ENCODE peak calls at places on chromosomes 5 and 9, in ten cellular contexts. T is HS-27A; Y is T-helper 1 cell; M is activated naive CD8-positive, alpha-beta T cell treated with anti-CD3 and anti-CD28 coated beads for 36 hours; J is upper lobe of right lung; R is GM19239; G is PC-9; V is neuronal stem cell; A is heart right ventricle; C is C1 segment of cervical spinal cord. H is an unnamed sample.

GRCh38 chr5:3126639-3127038 is 375.2 kb upstream of the IRX2 start:
- DNase-seq in T (no peak), Y (no peak), M (no peak), J (no peak), R (no peak), G (no peak), V (no peak), A (no peak), C (no peak), H (no peak)

GRCh38 chr5:148524721-148525120 is 129.6 kb downstream of the HTR4 start:
- DNase-seq in T (no peak), Y (no peak), M (no peak), J (no peak), R (no peak), G (no peak), V (no peak), A (no peak), C (no peak), H (no peak)

GRCh38 chr5:177996660-177997318 is 747 bp upstream of the PROP1 start:
- DNase-seq in T (no peak), Y (no peak), M (no peak), J (no peak), R (no peak), G (no peak), V (no peak), A (no peak), C (no peak), H (no peak)

GRCh38 chr9:137504432-137504777 is 45.3 kb upstream of the NSMF start:
- DNase-seq in T (no peak), Y (no peak), M (no peak), J (no peak), R (no peak), G (no peak), V (no peak), A (no peak), C (no peak), H (no peak)

GRCh38 chr5:77210091-77211012 is at the start of gene PDE8B:
- DNase-seq in T (no peak), Y (no peak), M (peak; percentile 15), J (peak; percentile 64), R (no peak), G (no peak), V (no peak), A (no peak), C (no peak), H (no peak)

GRCh38 chr5:78610163-78610583 is 38.4 kb downstream of the LHFPL2 start:
- DNase-seq in T (peak; percentile 46), Y (no peak), M (no peak), J (no peak), R (no peak), G (no peak), V (no peak), A (peak; percentile 53), C (no peak), H (no peak)

GRCh38 chr5:127386557-127386956 is 96.0 kb downstream of the MEGF10 start:
- DNase-seq in T (no peak), Y (no peak), M (no peak), J (no peak), R (no peak), G (no peak), V (no peak), A (no peak), C (no peak), H (no peak)

GRCh38 chr9:2570615-2571479 is 50.7 kb upstream of the VLDLR start:
- DNase-seq in T (peak; percentile 58), Y (no peak), M (peak; percentile 21), J (peak; percentile 85), R (no peak), G (peak; percentile 90), V (no peak), A (peak; percentile 95), C (no peak), H (no peak)

GRCh38 chr5:78002690-78003089 is 226.6 kb upstream of the TBCA start:
- DNase-seq in T (no peak), Y (no peak), M (no peak), J (no peak), R (no peak), G (no peak), V (no peak), A (peak; percentile 13), C (no peak), H (no peak)

GRCh38 chr9:72193478-72193881 is 44.2 kb downstream of the GDA start:
- DNase-seq in T (no peak), Y (no peak), M (no peak), J (no peak), R (no peak), G (peak; percentile 10), V (no peak), A (no peak), C (no peak), H (no peak)

GRCh38 chr5:95907067-95907705 is 54.5 kb downstream of the ELL2 start:
- DNase-seq in T (no peak), Y (no peak), M (no peak), J (no peak), R (no peak), G (no peak), V (no peak), A (no peak), C (no peak), H (no peak)

GRCh38 chr5:56480305-56481146 is 247.4 kb upstream of the ANKRD55 start:
- DNase-seq in T (no peak), Y (no peak), M (no peak), J (peak; percentile 72), R (peak; percentile 50), G (peak; percentile 37), V (peak; percentile 61), A (peak; percentile 83), C (peak; percentile 69), H (no peak)

GRCh38 chr5:88690619-88691560 is 192.1 kb downstream of the MEF2C start:
- DNase-seq in T (no peak), Y (peak; percentile 23), M (peak; percentile 69), J (peak; percentile 80), R (peak; percentile 62), G (peak; percentile 62), V (no peak), A (peak; percentile 68), C (no peak), H (no peak)

GRCh38 chr5:127236254-127236653 is 54.3 kb upstream of the MEGF10 start:
- DNase-seq in T (no peak), Y (no peak), M (no peak), J (no peak), R (no peak), G (no peak), V (no peak), A (no peak), C (no peak), H (no peak)

GRCh38 chr9:84738353-84738752 is 68.8 kb downstream of the NTRK2 start:
- DNase-seq in T (no peak), Y (no peak), M (no peak), J (no peak), R (no peak), G (no peak), V (no peak), A (no peak), C (no peak), H (no peak)

GRCh38 chr5:126920291-126920690 is 110.1 kb downstream of the MARCHF3 start:
- DNase-seq in T (no peak), Y (no peak), M (no peak), J (no peak), R (no peak), G (no peak), V (no peak), A (peak; percentile 62), C (no peak), H (no peak)

GRCh38 chr5:78549043-78549442 is 99.5 kb downstream of the LHFPL2 start:
- DNase-seq in T (no peak), Y (no peak), M (no peak), J (no peak), R (no peak), G (no peak), V (no peak), A (no peak), C (no peak), H (no peak)

GRCh38 chr9:18718393-18718792 is 244.4 kb downstream of the ADAMTSL1 start:
- DNase-seq in T (no peak), Y (no peak), M (no peak), J (no peak), R (no peak), G (no peak), V (no peak), A (no peak), C (no peak), H (no peak)

GRCh38 chr9:124078641-124079040 is 67.1 kb downstream of the LHX2 start:
- DNase-seq in T (peak; percentile 48), Y (no peak), M (no peak), J (peak; percentile 5), R (no peak), G (peak; percentile 35), V (no peak), A (no peak), C (no peak), H (no peak)

GRCh38 chr5:148179234-148179824 is 11.0 kb downstream of the SPINK14 start:
- DNase-seq in T (peak; percentile 11), Y (no peak), M (no peak), J (no peak), R (no peak), G (peak; percentile 6), V (peak; percentile 26), A (peak; percentile 8), C (no peak), H (peak; percentile 16)

GRCh38 chr9:97511762-97512429 is 10.4 kb downstream of the TMOD1 start:
- DNase-seq in T (no peak), Y (no peak), M (no peak), J (no peak), R (no peak), G (peak; percentile 45), V (no peak), A (no peak), C (no peak), H (no peak)

GRCh38 chr9:100602302-100602930 is 24.5 kb downstream of the CAVIN4 start:
- DNase-seq in T (no peak), Y (no peak), M (no peak), J (no peak), R (no peak), G (peak; percentile 51), V (peak; percentile 59), A (no peak), C (no peak), H (peak; percentile 76)

GRCh38 chr9:135282001-135282731 is 194.7 kb downstream of the OLFM1 start:
- DNase-seq in T (no peak), Y (no peak), M (peak; percentile 18), J (peak; percentile 87), R (peak; percentile 27), G (peak; percentile 62), V (no peak), A (peak; percentile 67), C (peak; percentile 59), H (no peak)

GRCh38 chr9:120874226-120874839 is 2.7 kb downstream of the PHF19 start:
- DNase-seq in T (no peak), Y (no peak), M (no peak), J (peak; percentile 36), R (no peak), G (no peak), V (no peak), A (no peak), C (no peak), H (no peak)

GRCh38 chr9:99779277-99779676 is 42.4 kb upstream of the NR4A3 start:
- DNase-seq in T (no peak), Y (no peak), M (no peak), J (no peak), R (no peak), G (no peak), V (no peak), A (no peak), C (no peak), H (no peak)

GRCh38 chr5:149323235-149324205 is 21.8 kb upstream of the GRPEL2 start:
- DNase-seq in T (no peak), Y (no peak), M (no peak), J (no peak), R (no peak), G (no peak), V (no peak), A (no peak), C (no peak), H (no peak)